ENCODE peak calls at places on chromosomes 5 and 9, in eight cellular contexts. M, U, V, X, Y, D, T and N are unnamed samples.

GRCh38 chr5:84637662-84638375 is 253.1 kb upstream of the EDIL3 start:
- DNase-seq in M (no peak), U (no peak), V (no peak), X (no peak), Y (no peak), D (no peak), T (no peak), N (no peak)

GRCh38 chr9:82488319-82488701 is 499.7 kb downstream of the SPATA31D1 start:
- DNase-seq in M (no peak), U (no peak), V (no peak), X (no peak), Y (peak; percentile 60), D (no peak), T (no peak), N (no peak)

GRCh38 chr5:151556808-151557207 is 34.3 kb downstream of the FAT2 start:
- DNase-seq in M (no peak), U (no peak), V (no peak), X (no peak), Y (no peak), D (no peak), T (no peak), N (no peak)

GRCh38 chr9:108924436-108924835 is 9.5 kb downstream of the ELP1 start:
- DNase-seq in M (no peak), U (no peak), V (no peak), X (no peak), Y (no peak), D (no peak), T (no peak), N (no peak)

GRCh38 chr9:93132946-93133640 is 958 bp downstream of the NINJ1 start:
- DNase-seq in M (peak; percentile 54), U (no peak), V (peak; percentile 86), X (peak; percentile 46), Y (peak; percentile 72), D (no peak), T (peak; percentile 37), N (peak; percentile 42)

GRCh38 chr5:125291447-125291846 is 545.0 kb upstream of the ZNF608 start:
- DNase-seq in M (no peak), U (no peak), V (no peak), X (no peak), Y (no peak), D (no peak), T (no peak), N (no peak)

GRCh38 chr9:19184144-19184917 is 46.2 kb upstream of the DENND4C start:
- DNase-seq in M (peak; percentile 15), U (peak; percentile 86), V (peak; percentile 88), X (peak; percentile 76), Y (peak; percentile 87), D (peak; percentile 76), T (peak; percentile 80), N (peak; percentile 80)

GRCh38 chr9:2059131-2059929 is 44.2 kb downstream of the SMARCA2 start:
- DNase-seq in M (no peak), U (no peak), V (no peak), X (no peak), Y (no peak), D (no peak), T (no peak), N (no peak)

GRCh38 chr9:90393355-90394152 is 249.1 kb downstream of the DIRAS2 start:
- DNase-seq in M (no peak), U (peak; percentile 27), V (no peak), X (no peak), Y (no peak), D (peak; percentile 56), T (no peak), N (no peak)

GRCh38 chr9:135282001-135282731 is 194.7 kb downstream of the OLFM1 start:
- DNase-seq in M (no peak), U (peak; percentile 27), V (no peak), X (peak; percentile 71), Y (peak; percentile 86), D (peak; percentile 84), T (peak; percentile 71), N (peak; percentile 78)

GRCh38 chr5:69083412-69083811 is 10.4 kb upstream of the SLC30A5 start:
- DNase-seq in M (peak; percentile 71), U (peak; percentile 66), V (no peak), X (no peak), Y (no peak), D (no peak), T (peak; percentile 33), N (peak; percentile 66)

GRCh38 chr5:61332891-61333350 is 863 bp downstream of the ZSWIM6 start:
- DNase-seq in M (peak; percentile 30), U (peak; percentile 62), V (peak; percentile 81), X (no peak), Y (peak; percentile 80), D (peak; percentile 48), T (peak; percentile 54), N (peak; percentile 49)

GRCh38 chr9:4297795-4298254 is 2.0 kb downstream of the GLIS3 start:
- DNase-seq in M (peak; percentile 89), U (peak; percentile 86), V (peak; percentile 84), X (peak; percentile 73), Y (peak; percentile 87), D (peak; percentile 66), T (peak; percentile 66), N (peak; percentile 67)

GRCh38 chr9:37187713-37188439 is 67.5 kb downstream of the ZCCHC7 start:
- DNase-seq in M (no peak), U (no peak), V (no peak), X (no peak), Y (no peak), D (no peak), T (no peak), N (no peak)

GRCh38 chr9:136565075-136565721 is 19.4 kb upstream of the NOTCH1 start:
- DNase-seq in M (no peak), U (no peak), V (no peak), X (peak; percentile 92), Y (peak; percentile 81), D (no peak), T (no peak), N (no peak)

GRCh38 chr5:28254846-28255245 is 1216.5 kb upstream of the CDH9 start:
- DNase-seq in M (no peak), U (no peak), V (no peak), X (no peak), Y (no peak), D (no peak), T (no peak), N (no peak)

GRCh38 chr9:136438548-136438908 is 1.1 kb downstream of the INPP5E start:
- DNase-seq in M (peak; percentile 66), U (peak; percentile 26), V (no peak), X (no peak), Y (no peak), D (no peak), T (no peak), N (no peak)

GRCh38 chr9:89442501-89442978 is 55.4 kb downstream of the SEMA4D start:
- DNase-seq in M (no peak), U (no peak), V (no peak), X (no peak), Y (no peak), D (no peak), T (no peak), N (no peak)

DNA sequence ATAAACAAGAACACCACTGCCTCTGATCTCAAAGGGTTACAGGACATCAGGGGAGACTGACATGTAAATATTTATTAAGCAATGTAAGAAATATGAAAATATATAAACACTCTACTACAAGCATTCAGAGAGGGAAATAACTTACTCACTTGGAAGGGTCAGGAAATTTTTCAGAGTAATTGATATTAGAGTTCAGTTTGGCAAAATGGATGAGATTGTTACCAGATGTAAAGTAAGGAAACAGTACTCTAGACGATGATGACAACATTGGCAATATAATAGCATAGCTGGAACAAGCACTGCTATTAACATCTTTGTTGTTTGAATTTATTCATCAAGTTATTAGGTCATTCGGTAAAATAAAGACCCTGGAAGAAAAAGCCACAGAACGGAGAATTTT is 49.2 kb downstream of the GNA14 start:
- DNase-seq in M (no peak), U (no peak), V (no peak), X (no peak), Y (no peak), D (no peak), T (no peak), N (no peak)
- H3K4me1 ChIP-seq in M (peaks cover 37% of the 10 kb centered on the region), U (peaks cover 30% of the 10 kb centered on the region), V (no peaks in the 10 kb centered on the region), X (peaks cover 17% of the 10 kb centered on the region), Y (peaks cover 5% of the 10 kb centered on the region), D (peaks cover 10% of the 10 kb centered on the region), T (peaks cover 20% of the 10 kb centered on the region), N (peaks cover 45% of the 10 kb centered on the region)

DNA sequence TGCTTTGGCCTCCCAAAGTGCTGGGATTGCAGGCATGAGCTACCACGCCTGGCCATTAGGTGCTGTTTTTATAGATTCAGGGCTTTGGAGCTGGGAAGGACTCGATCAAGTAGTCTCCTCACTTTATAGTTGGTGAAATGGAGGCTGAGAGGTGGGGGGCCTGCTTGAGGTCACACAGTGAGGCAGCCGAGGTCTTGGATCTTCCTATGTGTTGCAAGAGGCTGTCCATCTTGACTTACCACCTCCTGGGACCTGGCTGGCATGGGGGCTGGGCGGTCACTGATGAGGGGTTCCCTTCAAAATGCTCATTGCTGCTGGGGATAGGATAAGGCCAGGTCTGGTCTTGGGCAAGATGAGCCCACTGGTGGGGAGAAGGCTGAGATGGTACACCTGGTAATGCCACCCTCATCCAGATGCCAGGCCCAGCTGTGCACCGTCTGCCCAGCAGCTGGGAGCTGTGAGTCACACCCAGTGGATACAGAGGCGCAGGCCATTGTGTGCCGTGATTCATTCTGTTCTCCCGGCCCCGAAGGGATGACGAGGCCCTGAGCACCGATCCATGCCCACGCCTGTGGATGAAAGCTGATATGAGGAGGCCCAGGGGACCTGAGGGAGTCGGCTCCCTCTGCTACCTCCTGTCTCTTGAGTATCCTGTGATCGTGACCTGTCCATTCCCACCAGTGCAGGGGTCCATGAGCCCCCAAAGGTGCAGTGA is 10.5 kb upstream of the NDST1 start:
- DNase-seq in M (no peak), U (peak; percentile 88), V (peak; percentile 93), X (peak; percentile 64), Y (peak; percentile 85), D (peak; percentile 55), T (peak; percentile 75), N (no peak)
- H3K4me3 ChIP-seq in M (peak overlapping the region; percentile 25), U (peak overlapping the region; percentile 29), V (no peak overlapping the region), X (no peak overlapping the region), Y (no peak overlapping the region), D (no peak overlapping the region), T (no peak overlapping the region), N (no peak overlapping the region)

GRCh38 chr5:170247363-170247762 is 14.6 kb downstream of the C5orf58 start:
- DNase-seq in M (no peak), U (no peak), V (no peak), X (no peak), Y (no peak), D (no peak), T (no peak), N (no peak)
- H3K4me1 ChIP-seq in M (peaks cover 23% of the 10 kb centered on the region), U (no peaks in the 10 kb centered on the region), V (no peaks in the 10 kb centered on the region), X (no peaks in the 10 kb centered on the region), Y (no peaks in the 10 kb centered on the region), D (no peaks in the 10 kb centered on the region), T (no peaks in the 10 kb centered on the region), N (no peaks in the 10 kb centered on the region)

DNA sequence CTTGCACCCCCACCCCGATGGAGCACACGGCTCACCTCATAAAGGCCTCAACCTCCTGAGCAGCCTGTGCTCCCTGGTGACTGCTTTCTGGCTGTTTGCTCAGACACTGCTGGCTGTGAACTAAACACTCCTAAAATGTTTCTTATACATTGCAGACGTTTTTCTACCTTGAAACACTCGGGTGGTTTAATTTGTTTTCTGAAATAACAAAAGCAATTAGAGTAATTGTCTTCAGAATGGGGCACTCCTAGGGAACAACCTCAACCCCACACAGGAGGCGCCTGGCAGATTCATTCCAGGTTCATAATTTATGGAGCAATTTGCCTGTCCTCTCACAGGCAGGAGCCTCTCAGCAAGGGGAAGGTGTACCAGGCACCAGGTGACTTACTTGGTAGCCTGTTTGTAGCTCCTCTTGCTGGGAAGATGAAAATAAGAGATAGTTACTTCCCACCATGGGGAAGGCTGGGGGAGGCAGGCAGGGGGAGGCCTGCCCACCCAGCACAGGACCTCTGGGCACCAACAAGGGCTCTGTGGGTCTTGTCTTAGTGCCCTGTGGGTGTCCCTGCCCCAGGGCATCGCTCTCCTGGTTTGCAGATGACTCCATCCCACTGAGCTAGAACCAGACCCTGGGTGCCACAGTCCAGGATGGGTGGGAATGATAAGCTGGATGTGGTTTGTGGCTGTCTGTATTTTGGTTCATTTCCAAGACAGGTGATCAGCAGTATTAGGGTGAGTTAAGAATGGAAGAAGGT is 144.5 kb downstream of the FSTL4 start:
- DNase-seq in M (no peak), U (no peak), V (peak; percentile 45), X (no peak), Y (no peak), D (no peak), T (no peak), N (no peak)
- H3K4me3 ChIP-seq in M (no peak overlapping the region), U (no peak overlapping the region), V (no peak overlapping the region), X (no peak overlapping the region), Y (no peak overlapping the region), D (no peak overlapping the region), T (no peak overlapping the region), N (no peak overlapping the region)